ENCODE peak calls at places on chromosomes 1 and 21, in four cellular contexts. J, C, L and R are unnamed samples. For H3K9me3, the result is how much of the 10 kb centered on the place peaks cover.

GRCh38 chr1:234927968-234928635 is 200.5 kb downstream of the TOMM20 start:
- DNase-seq in J (no peak), C (no peak), L (no peak), R (no peak)

GRCh38 chr1:238060046-238060445 is 169.3 kb upstream of the ZP4 start:
- DNase-seq in J (no peak), C (no peak), L (no peak), R (no peak)

GRCh38 chr1:223844962-223845809 is 561 bp downstream of the TP53BP2 start:
- DNase-seq in J (peak), C (no peak), L (peak), R (peak)

GRCh38 chr1:2229032-2229920 is 1.2 kb downstream of the SKI start:
- DNase-seq in J (peak), C (no peak), L (peak), R (peak)

GRCh38 chr1:84122780-84123382 is 21.2 kb upstream of the PRKACB start:
- DNase-seq in J (peak), C (peak), L (peak), R (peak)

GRCh38 chr1:116489231-116489697 is 81.6 kb downstream of the CD58 start:
- DNase-seq in J (no peak), C (no peak), L (peak), R (no peak)

GRCh38 chr1:170354216-170354615 is 177.8 kb upstream of the GORAB start:
- DNase-seq in J (no peak), C (no peak), L (no peak), R (no peak)

GRCh38 chr1:35557118-35557610 is at the start of gene KIAA0319L:
- DNase-seq in J (peak), C (no peak), L (peak), R (peak)

GRCh38 chr1:1072849-1073742 is 1.0 kb downstream of the RNF223 start:
- DNase-seq in J (no peak), C (no peak), L (no peak), R (no peak)

GRCh38 chr1:248858096-248858890 is 592 bp downstream of the ZNF692 start:
- DNase-seq in J (peak), C (no peak), L (peak), R (peak)

GRCh38 chr21:44349416-44349846 is 4.0 kb upstream of the TRPM2 start:
- DNase-seq in J (no peak), C (no peak), L (no peak), R (no peak)

GRCh38 chr1:30413111-30413440 is 310.3 kb downstream of the MATN1 start:
- DNase-seq in J (peak), C (no peak), L (no peak), R (no peak)

GRCh38 chr1:12636098-12636950 is 7.6 kb upstream of the AADACL4 start:
- DNase-seq in J (peak), C (no peak), L (no peak), R (no peak)

GRCh38 chr1:151325231-151325630 is 2.0 kb downstream of the PI4KB start:
- DNase-seq in J (no peak), C (no peak), L (no peak), R (no peak)

GRCh38 chr1:25642710-25643109 is 26.1 kb downstream of the MAN1C1 start:
- DNase-seq in J (no peak), C (no peak), L (peak), R (no peak)

GRCh38 chr1:67627906-67628305 is 57.1 kb upstream of the GADD45A start:
- DNase-seq in J (no peak), C (no peak), L (no peak), R (no peak)

GRCh38 chr1:67632356-67632755 is 52.6 kb upstream of the GADD45A start:
- DNase-seq in J (no peak), C (no peak), L (no peak), R (no peak)

GRCh38 chr1:67629370-67630075 is 55.5 kb upstream of the GADD45A start:
- DNase-seq in J (no peak), C (no peak), L (no peak), R (no peak)

GRCh38 chr1:67632811-67633478 is 52.1 kb upstream of the GADD45A start:
- DNase-seq in J (no peak), C (no peak), L (no peak), R (no peak)

DNA sequence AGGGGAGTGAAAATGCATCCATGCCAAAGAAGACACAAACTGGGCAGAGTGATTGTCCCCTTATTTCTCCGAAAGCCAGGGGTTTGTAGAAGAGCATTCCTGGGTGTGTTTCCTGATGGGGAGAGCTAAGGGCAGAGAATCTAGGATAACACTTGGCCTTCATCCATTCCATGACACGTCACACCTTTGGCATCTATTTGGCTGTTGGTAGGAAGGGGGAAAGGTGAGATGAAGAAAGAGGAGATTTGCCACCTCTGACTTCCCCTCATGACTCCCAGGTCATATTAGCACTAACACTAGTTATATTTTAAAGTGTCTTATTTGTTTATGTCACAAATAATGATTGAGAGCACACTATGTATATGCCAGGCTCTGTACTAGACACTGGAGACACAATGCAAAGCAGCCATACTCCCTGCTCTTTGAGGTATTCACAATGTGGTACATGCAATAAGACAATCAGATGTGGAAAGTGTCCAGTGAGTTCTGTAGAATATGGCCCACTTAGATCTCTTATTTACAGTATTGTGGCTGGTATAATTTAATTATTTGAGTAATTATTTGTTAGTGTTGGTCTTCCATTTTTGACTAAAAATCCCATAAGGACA is 54.5 kb upstream of the GADD45A start:
- DNase-seq in J (no peak), C (no peak), L (no peak), R (no peak)
- H3K27ac ChIP-seq in J (no peak), C (no peak), L (peak), R (no peak)

GRCh38 chr1:5348732-5349465 is 643.3 kb downstream of the NPHP4 start:
- DNase-seq in J (no peak), C (no peak), L (no peak), R (peak)
- H3K9me3 ChIP-seq in J (under half), C (under half), L (under half), R (under half)

DNA sequence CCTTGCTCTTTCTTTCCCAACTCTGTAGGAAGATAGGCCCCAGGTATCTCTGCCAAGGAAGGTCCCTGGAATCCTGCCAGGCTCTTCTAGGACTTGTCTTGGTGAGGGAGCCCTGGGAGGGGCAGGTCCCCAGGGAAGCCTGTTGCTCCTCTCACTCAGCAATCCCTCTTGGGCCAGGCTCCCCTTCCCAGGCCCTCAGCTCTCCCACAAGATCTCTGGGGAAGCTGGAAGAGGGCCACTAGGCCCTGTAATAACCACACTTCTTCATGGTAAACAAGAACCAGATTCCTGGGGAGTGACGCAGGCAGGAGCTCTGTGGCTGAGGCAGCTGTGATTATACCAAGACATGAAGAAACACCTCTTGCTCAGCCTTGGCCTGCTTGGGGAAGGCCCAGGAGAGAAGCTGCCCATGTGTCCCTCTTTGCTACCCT is 9.9 kb upstream of the MAPKAPK2 start:
- DNase-seq in J (no peak), C (no peak), L (peak), R (peak)
- H3K27ac ChIP-seq in J (peak), C (peak), L (peak), R (peak)

GRCh38 chr1:228299211-228299610 is 91.4 kb downstream of the OBSCN start:
- DNase-seq in J (no peak), C (no peak), L (no peak), R (no peak)

GRCh38 chr1:228298471-228298870 is 90.6 kb downstream of the OBSCN start:
- DNase-seq in J (no peak), C (no peak), L (no peak), R (no peak)

GRCh38 chr1:228295981-228296380 is 88.1 kb downstream of the OBSCN start:
- DNase-seq in J (no peak), C (no peak), L (no peak), R (no peak)

GRCh38 chr1:228297822-228298221 is 90.0 kb downstream of the OBSCN start:
- DNase-seq in J (no peak), C (no peak), L (no peak), R (no peak)

GRCh38 chr1:228297242-228297641 is 89.4 kb downstream of the OBSCN start:
- DNase-seq in J (no peak), C (no peak), L (no peak), R (no peak)
- H3K9me3 ChIP-seq in J (under half), C (under half), L (under half), R (under half)